ENCODE peak calls at places on chromosomes 13 and 19, in four cellular contexts. L is cardiac muscle cell, S is uterus, I is COR-L47. A is an unnamed sample.
A peak's percentile ranks its signal among the peaks of the same experiment; 100 is the strongest.

GRCh38 chr13:110388141-110388943 is 81.3 kb downstream of the COL4A2 start:
- DNase-seq in L (no peak), S (peak; percentile 66), I (no peak), A (no peak)

GRCh38 chr19:3580156-3580955 is 4.9 kb upstream of the GIPC3 start:
- DNase-seq in L (no peak), S (no peak), I (no peak), A (no peak)

GRCh38 chr13:70424928-70425327 is 316.7 kb upstream of the KLHL1 start:
- DNase-seq in L (no peak), S (no peak), I (no peak), A (no peak)

GRCh38 chr13:99422556-99423220 is 78.6 kb upstream of the TM9SF2 start:
- DNase-seq in L (no peak), S (no peak), I (no peak), A (no peak)

GRCh38 chr19:51368366-51369282 is at the start of gene CLDND2:
- DNase-seq in L (no peak), S (no peak), I (no peak), A (no peak)

GRCh38 chr19:49069026-49069425 is 3.5 kb downstream of the KCNA7 start:
- DNase-seq in L (no peak), S (no peak), I (no peak), A (no peak)

GRCh38 chr19:10102787-10103236 is 334 bp upstream of the ANGPTL6 start:
- DNase-seq in L (no peak), S (no peak), I (no peak), A (no peak)

GRCh38 chr19:48424694-48425219 is 21.0 kb upstream of the GRWD1 start:
- DNase-seq in L (no peak), S (no peak), I (no peak), A (no peak)

GRCh38 chr19:29815231-29815630 is 3.4 kb downstream of the CCNE1 start:
- DNase-seq in L (no peak), S (no peak), I (no peak), A (no peak)

GRCh38 chr13:95784161-95784880 is 107.4 kb downstream of the DNAJC3 start:
- DNase-seq in L (no peak), S (no peak), I (no peak), A (no peak)

GRCh38 chr19:18568367-18568766 is 3.3 kb upstream of the UBA52 start:
- DNase-seq in L (no peak), S (no peak), I (no peak), A (no peak)